ENCODE peak calls at places on chromosomes 5 and 9, in ten cellular contexts. L is suprapubic skin, C is neural progenitor cell, R is fibroblast of the aortic adventitia, H is GM23338, U is AG04449, X is astrocyte of the spinal cord, S is choroid plexus epithelial cell, D is DND-41, T is BE2C. Y is an unnamed sample.

GRCh38 chr5:91101777-91102379 is 281.2 kb downstream of the ARRDC3 start:
- DNase-seq in L (no peak), C (peak), R (peak), H (peak), U (no peak), X (peak), S (peak), D (peak), T (peak), Y (peak)

GRCh38 chr9:131469951-131470350 is 32.8 kb upstream of the POMT1 start:
- DNase-seq in L (no peak), C (no peak), R (no peak), H (no peak), U (no peak), X (no peak), S (no peak), D (no peak), T (no peak), Y (no peak)

GRCh38 chr5:488744-489688 is 35.2 kb downstream of the SLC9A3 start:
- DNase-seq in L (no peak), C (no peak), R (no peak), H (no peak), U (no peak), X (no peak), S (no peak), D (no peak), T (no peak), Y (no peak)

GRCh38 chr5:142176255-142176654 is 67.7 kb downstream of the NDFIP1 start:
- DNase-seq in L (no peak), C (no peak), R (no peak), H (peak), U (no peak), X (no peak), S (peak), D (no peak), T (no peak), Y (no peak)

GRCh38 chr9:123395276-123396006 is 39.4 kb downstream of the CRB2 start:
- DNase-seq in L (no peak), C (peak), R (no peak), H (no peak), U (no peak), X (no peak), S (peak), D (no peak), T (peak), Y (no peak)

GRCh38 chr5:37721447-37721871 is 118.4 kb downstream of the GDNF start:
- DNase-seq in L (no peak), C (no peak), R (no peak), H (peak), U (no peak), X (peak), S (peak), D (no peak), T (no peak), Y (peak)

GRCh38 chr5:14816374-14816998 is 55.1 kb downstream of the ANKH start:
- DNase-seq in L (no peak), C (no peak), R (no peak), H (no peak), U (no peak), X (no peak), S (peak), D (no peak), T (no peak), Y (peak)

GRCh38 chr9:124139001-124139400 is 118.7 kb upstream of the NEK6 start:
- DNase-seq in L (no peak), C (no peak), R (peak), H (no peak), U (peak), X (no peak), S (peak), D (no peak), T (no peak), Y (peak)

GRCh38 chr9:124137009-124137943 is 120.5 kb upstream of the NEK6 start:
- DNase-seq in L (peak), C (no peak), R (no peak), H (no peak), U (no peak), X (no peak), S (peak), D (no peak), T (no peak), Y (no peak)

GRCh38 chr9:69136781-69137180 is 37.3 kb upstream of the TJP2 start:
- DNase-seq in L (peak), C (peak), R (no peak), H (no peak), U (no peak), X (no peak), S (no peak), D (no peak), T (no peak), Y (no peak)

GRCh38 chr5:88552406-88552805 is 283.8 kb upstream of the TMEM161B start:
- DNase-seq in L (no peak), C (no peak), R (no peak), H (no peak), U (no peak), X (no peak), S (no peak), D (no peak), T (no peak), Y (no peak)
- H3K4me3 ChIP-seq in L (no peak), C (peak), R (no peak), H (no peak), U (no peak), X (no peak), S (no peak), D (no peak), T (no peak), Y (no peak)

DNA sequence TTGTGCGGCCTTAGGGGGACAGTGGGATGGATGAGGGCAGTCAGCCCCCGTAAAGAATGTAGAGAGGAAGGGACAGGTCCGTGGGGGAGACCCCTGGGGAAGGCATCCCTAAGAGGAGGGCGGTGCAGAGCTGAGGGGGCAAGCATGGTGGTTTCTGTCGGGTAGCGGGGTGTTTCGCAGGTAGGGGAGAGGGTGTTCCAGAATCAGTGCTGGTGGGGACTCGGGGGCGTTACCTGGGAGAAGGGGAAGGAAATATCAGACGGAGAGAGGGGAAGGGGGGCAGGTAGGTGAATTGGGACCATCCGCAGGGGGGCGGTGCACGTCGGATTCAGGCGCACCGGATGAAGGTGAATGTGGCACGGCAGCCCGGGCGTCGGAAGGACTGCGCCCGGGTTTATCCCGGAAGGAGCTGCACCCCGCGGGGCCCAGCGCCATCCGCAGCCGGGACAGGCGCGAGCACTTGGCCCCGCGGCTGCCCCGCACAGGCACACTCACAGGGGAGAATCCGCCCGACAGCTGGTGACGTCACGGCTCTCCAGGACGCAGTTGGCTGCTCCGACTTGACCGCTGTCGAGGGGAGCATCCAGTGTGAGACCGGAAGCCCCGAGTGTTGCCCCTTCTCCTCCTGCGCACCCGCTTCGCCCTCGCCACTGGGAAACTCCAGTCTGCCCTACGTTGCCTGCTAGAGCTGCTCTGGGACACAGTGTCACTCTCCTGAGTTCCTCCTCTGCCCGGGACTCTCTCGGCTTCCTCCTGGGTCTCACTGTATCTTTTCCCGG is 1.3 kb downstream of the CD72 start:
- DNase-seq in L (peak), C (peak), R (peak), H (peak), U (no peak), X (peak), S (peak), D (no peak), T (peak), Y (peak)
- TF ChIP-seq CTCF in L (no peak), C (peak), R (no peak), H (peak), U (no peak), X (peak), S (no peak), D (no peak), T (peak), Y (no peak)

GRCh38 chr9:93136011-93136440 is 2.0 kb upstream of the NINJ1 start:
- DNase-seq in L (no peak), C (no peak), R (no peak), H (no peak), U (no peak), X (peak), S (peak), D (no peak), T (no peak), Y (no peak)
- H3K4me3 ChIP-seq in L (peak), C (no peak), R (no peak), H (no peak), U (no peak), X (no peak), S (no peak), D (no peak), T (no peak), Y (no peak)

DNA sequence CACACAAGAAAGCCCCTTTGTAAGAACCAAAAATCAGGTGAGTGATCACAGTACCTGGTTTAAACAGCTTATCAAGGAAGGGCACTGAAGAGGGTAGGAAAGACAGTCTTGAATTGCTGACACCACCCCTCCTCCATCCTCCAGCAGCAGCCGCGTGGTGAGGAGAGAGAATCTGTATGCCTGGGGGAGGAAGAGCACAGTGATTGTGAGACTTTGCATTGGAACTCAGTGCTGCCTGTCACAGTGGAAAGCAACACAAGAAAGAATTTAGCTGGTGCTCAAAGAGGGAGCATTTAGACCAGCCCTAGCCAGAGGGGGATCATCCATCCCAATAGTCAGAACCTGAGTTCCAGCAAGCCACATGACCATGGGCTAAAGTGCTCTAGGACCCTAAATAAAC is 11.6 kb upstream of the STX17 start:
- DNase-seq in L (no peak), C (no peak), R (no peak), H (peak), U (no peak), X (no peak), S (no peak), D (no peak), T (no peak), Y (no peak)
- TF ChIP-seq CTCF in L (no peak), C (no peak), R (no peak), H (no peak), U (no peak), X (no peak), S (no peak), D (no peak), T (no peak), Y (no peak)

GRCh38 chr9:109113892-109114609 is 5.7 kb downstream of the TMEM245 start:
- DNase-seq in L (no peak), C (no peak), R (no peak), H (no peak), U (no peak), X (no peak), S (no peak), D (no peak), T (no peak), Y (no peak)
- H3K4me3 ChIP-seq in L (no peak), C (no peak), R (no peak), H (no peak), U (no peak), X (no peak), S (no peak), D (no peak), T (no peak), Y (no peak)

Y was measured in AG10803.